ENCODE peak calls at places on chromosomes 5 and 9, in six cellular contexts. G is A549, Q is NB4, C is heart left ventricle, V is lower leg skin, E is HepG2. Z is an unnamed sample.

GRCh38 chr5:158013939-158014338 is 155.0 kb upstream of the CLINT1 start:
- DNase-seq in Q (no peak), E (peak), G (peak), V (no peak), C (peak), Z (no peak)

GRCh38 chr5:105817906-105818305 is 1852.8 kb downstream of the EFNA5 start:
- DNase-seq in C (no peak), E (no peak), V (no peak), Q (no peak), G (peak), Z (no peak)

GRCh38 chr9:134158753-134159392 is 5.5 kb downstream of the RNU6ATAC start:
- DNase-seq in Q (peak), E (no peak), V (no peak), G (no peak), C (no peak), Z (no peak)

GRCh38 chr9:124222918-124223720 is 34.6 kb upstream of the NEK6 start:
- DNase-seq in C (peak), E (peak), V (peak), G (no peak), Q (peak), Z (peak)

GRCh38 chr5:56288880-56289601 is 55.9 kb upstream of the ANKRD55 start:
- DNase-seq in G (no peak), Q (no peak), C (no peak), V (no peak), E (no peak), Z (peak)

GRCh38 chr9:111925017-111925770 is 28.6 kb downstream of the UGCG start:
- DNase-seq in Q (peak), C (no peak), V (no peak), E (no peak), G (no peak), Z (no peak)

GRCh38 chr5:133428072-133428660 is 184.2 kb downstream of the FSTL4 start:
- DNase-seq in G (no peak), V (no peak), Q (no peak), C (no peak), E (no peak), Z (no peak)

GRCh38 chr5:5364932-5365331 is 57.5 kb upstream of the ICE1 start:
- DNase-seq in E (no peak), C (no peak), G (no peak), Q (no peak), V (no peak), Z (no peak)

GRCh38 chr5:6404129-6404528 is 25.8 kb upstream of the MED10 start:
- DNase-seq in V (no peak), Q (no peak), G (no peak), E (no peak), C (no peak), Z (no peak)

GRCh38 chr5:174916227-174916626 is 191.8 kb downstream of the MSX2 start:
- DNase-seq in E (no peak), Q (no peak), G (no peak), C (no peak), V (no peak), Z (no peak)

GRCh38 chr5:73312146-73312871 is 136.3 kb downstream of the FOXD1 start:
- DNase-seq in E (no peak), C (no peak), V (no peak), Q (peak), G (peak), Z (peak)

GRCh38 chr5:37771731-37772130 is 68.1 kb downstream of the GDNF start:
- DNase-seq in V (no peak), Q (no peak), C (no peak), E (no peak), G (no peak), Z (no peak)

GRCh38 chr5:74030821-74031220 is 404.8 kb downstream of the ARHGEF28 start:
- DNase-seq in V (no peak), G (no peak), C (no peak), Q (no peak), E (no peak), Z (no peak)

GRCh38 chr5:100537946-100538345 is 2.8 kb downstream of the FAM174A start:
- DNase-seq in C (no peak), Q (no peak), G (no peak), V (no peak), E (no peak), Z (no peak)

GRCh38 chr5:100539519-100539918 is 4.3 kb downstream of the FAM174A start:
- DNase-seq in Q (no peak), E (no peak), G (no peak), C (no peak), V (no peak), Z (no peak)

DNA sequence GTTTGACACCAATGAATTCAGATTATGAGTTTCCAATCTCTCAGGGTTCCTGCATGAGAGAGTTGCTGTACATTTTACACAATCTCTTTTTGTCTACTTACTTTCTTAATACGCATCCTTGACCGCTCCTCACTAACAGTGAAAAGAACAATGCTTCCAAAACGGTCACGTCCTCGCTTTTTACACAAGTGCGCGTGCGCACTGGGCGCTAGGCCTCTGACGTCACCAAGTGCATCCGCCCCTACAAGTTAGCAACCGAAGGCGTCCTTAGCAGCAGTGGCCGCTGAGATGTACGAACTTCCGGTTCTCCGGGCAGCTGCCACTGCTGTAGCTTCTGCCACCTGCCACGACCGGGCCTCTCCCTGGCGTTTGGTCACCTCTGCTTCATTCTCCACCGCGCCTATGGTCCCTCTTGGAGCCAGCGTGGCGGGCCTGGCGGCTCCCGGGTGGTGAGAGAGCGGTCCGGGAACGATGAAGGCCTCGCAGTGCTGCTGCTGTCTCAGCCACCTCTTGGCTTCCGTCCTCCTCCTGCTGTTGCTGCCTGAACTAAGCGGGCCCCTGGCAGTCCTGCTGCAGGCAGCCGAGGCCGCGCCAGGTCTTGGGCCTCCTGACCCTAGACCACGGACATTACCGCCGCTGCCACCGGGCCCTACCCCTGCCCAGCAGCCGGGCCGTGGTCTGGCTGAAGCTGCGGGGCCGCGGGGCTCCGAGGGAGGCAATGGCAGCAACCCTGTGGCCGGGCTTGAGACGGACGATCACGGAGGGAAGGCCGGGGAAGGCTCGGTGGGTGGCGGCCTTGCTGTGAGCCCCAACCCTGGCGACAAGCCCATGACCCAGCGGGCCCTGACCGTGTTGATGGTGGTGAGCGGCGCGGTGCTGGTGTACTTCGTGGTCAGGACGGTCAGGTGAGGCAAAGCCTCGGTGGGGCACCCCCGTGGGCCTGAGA is at the start of gene FAM174A:
- DNase-seq in G (peak), Q (peak), E (peak), V (peak), C (peak), Z (peak)
- TF ChIP-seq POLR2A in G (peak), Q (peak), E (peak), V (no peak), C (no peak), Z (peak)

GRCh38 chr9:127786773-127787123 is 914 bp downstream of the CDK9 start:
- DNase-seq in G (no peak), Q (no peak), E (no peak), C (no peak), V (no peak), Z (peak)

GRCh38 chr9:127791085-127791484 is 5.3 kb downstream of the CDK9 start:
- DNase-seq in C (no peak), E (no peak), Q (no peak), G (peak), V (no peak), Z (no peak)

GRCh38 chr9:127790094-127790855 is 4.4 kb downstream of the CDK9 start:
- DNase-seq in G (no peak), C (no peak), V (no peak), E (no peak), Q (no peak), Z (no peak)

GRCh38 chr9:127788337-127789011 is 2.6 kb downstream of the CDK9 start:
- DNase-seq in C (no peak), V (no peak), G (no peak), Q (no peak), E (no peak), Z (no peak)

DNA sequence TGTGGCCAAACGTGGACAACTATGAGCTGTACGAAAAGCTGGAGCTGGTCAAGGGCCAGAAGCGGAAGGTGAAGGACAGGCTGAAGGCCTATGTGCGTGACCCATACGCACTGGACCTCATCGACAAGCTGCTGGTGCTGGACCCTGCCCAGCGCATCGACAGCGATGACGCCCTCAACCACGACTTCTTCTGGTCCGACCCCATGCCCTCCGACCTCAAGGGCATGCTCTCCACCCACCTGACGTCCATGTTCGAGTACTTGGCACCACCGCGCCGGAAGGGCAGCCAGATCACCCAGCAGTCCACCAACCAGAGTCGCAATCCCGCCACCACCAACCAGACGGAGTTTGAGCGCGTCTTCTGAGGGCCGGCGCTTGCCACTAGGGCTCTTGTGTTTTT is 3.3 kb downstream of the CDK9 start:
- DNase-seq in E (no peak), Q (no peak), G (no peak), V (no peak), C (no peak), Z (no peak)
- TF ChIP-seq POLR2A in E (no peak), Q (no peak), G (no peak), V (no peak), C (no peak), Z (no peak)

GRCh38 chr9:89604463-89605180 is at the start of gene GADD45G:
- DNase-seq in Q (peak), E (no peak), C (peak), G (peak), V (peak), Z (peak)
- TF ChIP-seq POLR2A in Q (no peak), E (no peak), C (peak), G (peak), V (no peak), Z (peak)

DNA sequence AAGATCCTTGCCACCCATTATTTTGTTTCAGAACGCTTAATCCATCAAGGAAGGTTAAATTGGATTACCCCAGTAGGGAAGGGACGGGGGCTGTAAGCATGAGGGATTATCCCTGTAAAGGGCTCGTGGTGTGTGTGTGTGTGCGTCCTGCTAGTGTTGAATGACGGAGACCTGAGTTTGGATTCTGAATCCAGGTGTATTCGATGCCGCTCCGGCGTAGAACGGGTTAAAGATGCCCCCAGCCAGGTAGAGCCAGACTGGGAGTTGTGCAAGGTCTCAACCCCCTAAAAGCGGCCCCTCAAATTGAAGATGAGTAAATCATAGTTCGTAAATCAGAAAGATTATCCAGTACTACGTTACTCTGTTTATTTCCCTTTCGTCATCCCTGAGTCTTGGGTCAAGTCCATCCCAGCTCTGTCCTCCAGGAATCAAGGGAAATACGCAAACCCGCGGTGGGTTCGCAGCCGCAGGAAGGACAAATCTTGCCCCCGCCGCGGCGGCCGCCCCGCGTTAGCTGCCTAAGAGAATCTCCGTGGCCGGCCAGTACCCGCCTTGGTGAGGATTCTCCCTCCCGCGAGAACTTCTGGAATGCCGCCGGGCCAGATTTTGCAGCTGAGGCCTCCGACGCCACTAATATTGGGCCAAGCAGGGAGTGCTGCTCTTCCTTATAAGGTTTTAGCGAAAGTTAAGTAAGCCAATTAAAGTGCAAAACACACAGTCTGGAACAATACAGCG is 586 bp upstream of the MTAP start:
- DNase-seq in G (peak), C (peak), E (peak), V (peak), Q (no peak), Z (peak)
- TF ChIP-seq POLR2A in G (no peak), C (no peak), E (no peak), V (no peak), Q (no peak), Z (no peak)

GRCh38 chr5:143402464-143403356 is 776 bp downstream of the NR3C1 start:
- DNase-seq in Q (peak), C (peak), G (peak), E (peak), V (peak), Z (peak)
- TF ChIP-seq POLR2A in Q (no peak), C (no peak), G (no peak), E (no peak), V (no peak), Z (peak)

GRCh38 chr5:505946-506555 is 18.2 kb downstream of the SLC9A3 start:
- DNase-seq in C (no peak), Q (no peak), E (no peak), V (no peak), G (no peak), Z (no peak)
- TF ChIP-seq POLR2A in C (no peak), Q (no peak), E (no peak), V (no peak), G (no peak), Z (no peak)

GRCh38 chr5:172187118-172188032 is 649 bp downstream of the STK10 start:
- DNase-seq in E (peak), V (peak), G (peak), Q (peak), C (peak), Z (peak)
- TF ChIP-seq POLR2A in E (no peak), V (no peak), G (peak), Q (no peak), C (no peak), Z (no peak)

GRCh38 chr9:94806307-94806893 is 79.9 kb downstream of the AOPEP start:
- DNase-seq in Q (no peak), V (no peak), E (no peak), C (no peak), G (peak), Z (no peak)

GRCh38 chr9:94804316-94804715 is 77.8 kb downstream of the AOPEP start:
- DNase-seq in Q (no peak), E (no peak), C (no peak), G (no peak), V (no peak), Z (no peak)

GRCh38 chr9:94804917-94805544 is 78.5 kb downstream of the AOPEP start:
- DNase-seq in E (no peak), C (no peak), V (no peak), Q (peak), G (peak), Z (no peak)

GRCh38 chr9:94807556-94807955 is 81.1 kb downstream of the AOPEP start:
- DNase-seq in C (no peak), G (no peak), E (no peak), V (no peak), Q (no peak), Z (no peak)

DNA sequence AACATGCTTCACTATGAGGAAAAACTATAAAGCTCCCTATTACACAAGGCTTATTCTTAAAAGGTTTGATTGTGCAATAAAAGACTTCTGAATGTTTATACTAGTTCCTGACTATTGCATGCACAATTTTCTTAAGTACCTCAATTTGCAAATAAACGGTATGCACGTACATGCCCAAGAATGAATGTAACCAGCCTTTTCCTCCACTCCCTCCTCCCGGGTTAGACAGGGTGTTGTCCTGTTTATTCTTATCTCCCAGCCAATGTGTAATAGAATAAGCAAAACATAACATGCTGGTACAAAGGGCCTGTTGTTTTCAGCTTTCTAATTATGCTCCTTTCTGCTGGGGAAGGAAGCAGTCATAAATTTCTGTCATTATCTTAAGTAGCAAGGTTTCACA is 79.1 kb downstream of the AOPEP start:
- DNase-seq in G (peak), Q (peak), V (peak), C (no peak), E (no peak), Z (peak)
- TF ChIP-seq POLR2A in G (no peak), Q (no peak), V (no peak), C (no peak), E (no peak), Z (no peak)

GRCh38 chr5:177455036-177455660 is 8.5 kb downstream of the PRR7 start:
- DNase-seq in V (no peak), G (peak), E (peak), C (peak), Q (peak), Z (peak)
- TF ChIP-seq POLR2A in V (no peak), G (peak), E (peak), C (no peak), Q (peak), Z (peak)